ENCODE peak calls at places on chromosomes 2 and 18, in seven cellular contexts. One of them, this sample, is unnamed.

GRCh38 chr2:16722121-16722520 is 56.5 kb upstream of the CYRIA start:
- DNase-seq in HFF-Myc: no peak
- DNase-seq in epithelial cell of proximal tubule: no peak
- DNase-seq in AG04450: no peak
- DNase-seq in WTC11: no peak
- DNase-seq in H9: no peak
- DNase-seq in NB4: no peak
- DNase-seq in this sample: no peak

GRCh38 chr2:241852981-241853631 is 5.6 kb downstream of the PDCD1 start:
- DNase-seq in HFF-Myc: no peak
- DNase-seq in epithelial cell of proximal tubule: no peak
- DNase-seq in AG04450: no peak
- DNase-seq in WTC11: no peak
- DNase-seq in H9: no peak
- DNase-seq in NB4: no peak
- DNase-seq in this sample: no peak

GRCh38 chr2:233035426-233036161 is 3.1 kb downstream of the NEU2 start:
- DNase-seq in HFF-Myc: no peak
- DNase-seq in epithelial cell of proximal tubule: no peak
- DNase-seq in AG04450: no peak
- DNase-seq in WTC11: no peak
- DNase-seq in H9: no peak
- DNase-seq in NB4: no peak
- DNase-seq in this sample: no peak

GRCh38 chr2:67565761-67566160 is 168.6 kb downstream of the ETAA1 start:
- DNase-seq in HFF-Myc: peak
- DNase-seq in epithelial cell of proximal tubule: no peak
- DNase-seq in AG04450: no peak
- DNase-seq in WTC11: no peak
- DNase-seq in H9: no peak
- DNase-seq in NB4: no peak
- DNase-seq in this sample: no peak

GRCh38 chr2:108905906-108906305 is 83.1 kb downstream of the EDAR start:
- DNase-seq in HFF-Myc: no peak
- DNase-seq in epithelial cell of proximal tubule: no peak
- DNase-seq in AG04450: no peak
- DNase-seq in WTC11: no peak
- DNase-seq in H9: no peak
- DNase-seq in NB4: no peak
- DNase-seq in this sample: no peak

GRCh38 chr18:9992988-9993845 is 79.4 kb downstream of the VAPA start:
- DNase-seq in HFF-Myc: no peak
- DNase-seq in epithelial cell of proximal tubule: no peak
- DNase-seq in AG04450: no peak
- DNase-seq in WTC11: no peak
- DNase-seq in H9: no peak
- DNase-seq in NB4: no peak
- DNase-seq in this sample: no peak

GRCh38 chr2:171923206-171923605 is 945 bp downstream of the HAT1 start:
- DNase-seq in HFF-Myc: no peak
- DNase-seq in epithelial cell of proximal tubule: peak
- DNase-seq in AG04450: no peak
- DNase-seq in WTC11: no peak
- DNase-seq in H9: no peak
- DNase-seq in NB4: peak
- DNase-seq in this sample: no peak

GRCh38 chr2:229129738-229130371 is 141.2 kb downstream of the PID1 start:
- DNase-seq in HFF-Myc: no peak
- DNase-seq in epithelial cell of proximal tubule: no peak
- DNase-seq in AG04450: no peak
- DNase-seq in WTC11: no peak
- DNase-seq in H9: no peak
- DNase-seq in NB4: no peak
- DNase-seq in this sample: peak

GRCh38 chr18:24763765-24764548 is 303.5 kb downstream of the HRH4 start:
- DNase-seq in HFF-Myc: no peak
- DNase-seq in epithelial cell of proximal tubule: no peak
- DNase-seq in AG04450: no peak
- DNase-seq in WTC11: no peak
- DNase-seq in H9: no peak
- DNase-seq in NB4: no peak
- DNase-seq in this sample: peak

GRCh38 chr2:386406-387103 is 98.7 kb upstream of the ALKAL2 start:
- DNase-seq in HFF-Myc: no peak
- DNase-seq in epithelial cell of proximal tubule: no peak
- DNase-seq in AG04450: no peak
- DNase-seq in WTC11: no peak
- DNase-seq in H9: no peak
- DNase-seq in NB4: no peak
- DNase-seq in this sample: no peak

GRCh38 chr18:8357320-8357719 is 251.9 kb upstream of the RAB12 start:
- DNase-seq in HFF-Myc: no peak
- DNase-seq in epithelial cell of proximal tubule: no peak
- DNase-seq in AG04450: no peak
- DNase-seq in WTC11: no peak
- DNase-seq in H9: no peak
- DNase-seq in NB4: no peak
- DNase-seq in this sample: no peak

GRCh38 chr2:29455202-29455885 is 340.1 kb downstream of the CLIP4 start:
- DNase-seq in HFF-Myc: no peak
- DNase-seq in epithelial cell of proximal tubule: no peak
- DNase-seq in AG04450: no peak
- DNase-seq in WTC11: no peak
- DNase-seq in H9: no peak
- DNase-seq in NB4: no peak
- DNase-seq in this sample: no peak
- TF ChIP-seq CTCF in HFF-Myc: no peak
- TF ChIP-seq CTCF in epithelial cell of proximal tubule: no peak
- TF ChIP-seq CTCF in AG04450: no peak
- TF ChIP-seq CTCF in WTC11: no peak
- TF ChIP-seq CTCF in H9: no peak
- TF ChIP-seq CTCF in NB4: no peak
- TF ChIP-seq CTCF in this sample: no peak

GRCh38 chr2:223835701-223836532 is 1.5 kb downstream of the AP1S3 start:
- DNase-seq in HFF-Myc: no peak
- DNase-seq in epithelial cell of proximal tubule: no peak
- DNase-seq in AG04450: no peak
- DNase-seq in WTC11: no peak
- DNase-seq in H9: peak
- DNase-seq in NB4: peak
- DNase-seq in this sample: no peak

GRCh38 chr2:223841436-223842180 is 4.2 kb upstream of the AP1S3 start:
- DNase-seq in HFF-Myc: no peak
- DNase-seq in epithelial cell of proximal tubule: no peak
- DNase-seq in AG04450: no peak
- DNase-seq in WTC11: no peak
- DNase-seq in H9: no peak
- DNase-seq in NB4: no peak
- DNase-seq in this sample: no peak

GRCh38 chr2:223834431-223834830 is 3.0 kb downstream of the AP1S3 start:
- DNase-seq in HFF-Myc: no peak
- DNase-seq in epithelial cell of proximal tubule: no peak
- DNase-seq in AG04450: no peak
- DNase-seq in WTC11: no peak
- DNase-seq in H9: no peak
- DNase-seq in NB4: no peak
- DNase-seq in this sample: no peak

DNA sequence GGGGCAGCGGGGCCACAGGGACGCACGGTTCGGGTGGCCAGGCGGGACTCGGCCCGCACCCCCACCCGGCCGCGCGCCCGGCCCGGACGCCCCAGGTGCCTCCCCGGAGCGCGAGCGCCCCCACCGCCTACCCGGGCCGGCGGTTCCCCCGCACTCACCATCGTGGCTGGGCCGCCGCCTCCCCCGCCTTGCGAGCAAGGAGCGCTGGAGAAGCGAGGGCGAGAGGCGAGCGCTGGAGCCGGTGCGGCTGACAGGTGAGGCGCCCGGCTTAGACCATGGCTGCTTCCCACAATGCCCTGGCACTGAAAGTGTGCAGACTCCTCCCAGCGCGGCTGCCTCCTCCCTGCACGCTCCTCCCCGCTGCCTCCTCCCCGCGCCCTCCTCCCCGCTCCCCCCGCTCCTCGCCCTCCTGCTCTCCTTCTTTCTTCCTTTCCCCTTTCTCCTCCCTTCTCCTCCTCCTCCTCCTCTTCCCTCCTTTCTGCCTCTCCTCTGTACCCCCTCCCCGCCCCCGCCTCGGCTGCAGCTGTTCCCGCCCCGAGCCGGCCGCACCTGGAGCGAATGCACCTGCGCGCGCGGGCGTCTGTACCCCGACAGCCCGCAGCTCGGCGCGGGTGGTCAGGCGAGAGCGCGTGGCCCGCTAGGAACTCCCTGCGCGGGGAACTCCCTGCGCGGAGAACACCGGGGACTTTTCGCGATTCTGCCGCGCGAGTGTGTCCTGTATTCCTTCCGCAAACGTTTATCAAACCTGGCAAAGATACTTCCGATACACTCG is at the start of gene AP1S3:
- DNase-seq in HFF-Myc: no peak
- DNase-seq in epithelial cell of proximal tubule: no peak
- DNase-seq in AG04450: no peak
- DNase-seq in WTC11: peak
- DNase-seq in H9: peak
- DNase-seq in NB4: peak
- DNase-seq in this sample: no peak
- TF ChIP-seq CTCF in HFF-Myc: no peak
- TF ChIP-seq CTCF in epithelial cell of proximal tubule: no peak
- TF ChIP-seq CTCF in AG04450: no peak
- TF ChIP-seq CTCF in WTC11: no peak
- TF ChIP-seq CTCF in H9: no peak
- TF ChIP-seq CTCF in NB4: no peak
- TF ChIP-seq CTCF in this sample: no peak

DNA sequence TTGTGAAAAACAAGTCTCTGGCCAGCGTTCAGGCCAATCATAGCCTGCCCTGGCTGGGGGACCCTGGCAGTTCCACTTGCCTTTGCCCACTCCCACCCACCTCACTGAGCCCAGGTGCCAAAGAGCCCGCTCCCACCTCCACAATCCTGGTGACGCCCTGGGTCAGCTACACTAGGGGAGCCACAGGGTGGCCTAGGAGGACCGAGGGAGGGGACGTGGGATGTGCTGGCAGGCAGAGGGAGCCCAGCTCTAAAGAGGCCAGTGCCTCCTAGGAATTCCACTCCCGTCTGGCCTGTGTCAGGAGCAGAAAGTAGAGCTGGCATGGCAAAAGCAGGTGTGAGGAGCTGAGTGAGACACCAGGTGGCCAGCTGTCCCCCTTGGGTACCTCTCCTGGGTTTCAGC is 49.3 kb downstream of the TNS1 start:
- DNase-seq in HFF-Myc: no peak
- DNase-seq in epithelial cell of proximal tubule: no peak
- DNase-seq in AG04450: no peak
- DNase-seq in WTC11: no peak
- DNase-seq in H9: no peak
- DNase-seq in NB4: no peak
- DNase-seq in this sample: no peak
- TF ChIP-seq CTCF in HFF-Myc: no peak
- TF ChIP-seq CTCF in epithelial cell of proximal tubule: peak
- TF ChIP-seq CTCF in AG04450: no peak
- TF ChIP-seq CTCF in WTC11: no peak
- TF ChIP-seq CTCF in H9: no peak
- TF ChIP-seq CTCF in NB4: no peak
- TF ChIP-seq CTCF in this sample: no peak

GRCh38 chr2:27973592-27973991 is 83.1 kb downstream of the BABAM2 start:
- DNase-seq in HFF-Myc: no peak
- DNase-seq in epithelial cell of proximal tubule: no peak
- DNase-seq in AG04450: no peak
- DNase-seq in WTC11: no peak
- DNase-seq in H9: no peak
- DNase-seq in NB4: no peak
- DNase-seq in this sample: no peak
- TF ChIP-seq CTCF in HFF-Myc: no peak
- TF ChIP-seq CTCF in epithelial cell of proximal tubule: peak
- TF ChIP-seq CTCF in AG04450: peak
- TF ChIP-seq CTCF in WTC11: no peak
- TF ChIP-seq CTCF in H9: peak
- TF ChIP-seq CTCF in NB4: peak
- TF ChIP-seq CTCF in this sample: peak

GRCh38 chr18:27838230-27838629 is 338.7 kb downstream of the CDH2 start:
- DNase-seq in HFF-Myc: no peak
- DNase-seq in epithelial cell of proximal tubule: no peak
- DNase-seq in AG04450: no peak
- DNase-seq in WTC11: no peak
- DNase-seq in H9: no peak
- DNase-seq in NB4: no peak
- DNase-seq in this sample: no peak
- TF ChIP-seq CTCF in HFF-Myc: no peak
- TF ChIP-seq CTCF in epithelial cell of proximal tubule: no peak
- TF ChIP-seq CTCF in AG04450: no peak
- TF ChIP-seq CTCF in WTC11: no peak
- TF ChIP-seq CTCF in H9: no peak
- TF ChIP-seq CTCF in NB4: no peak
- TF ChIP-seq CTCF in this sample: no peak

This sample was measured in AG09319.